ENCODE peak calls at places on chromosomes 5 and 9, in seven cellular contexts. One of them, this sample, is unnamed. For H3K4me1, the result is how much of the 10 kb centered on the place peaks cover.

GRCh38 chr9:76883341-76883740 is 22.6 kb downstream of the PRUNE2 start:
- DNase-seq in GM23338: peak
- DNase-seq in pancreas: no peak
- DNase-seq in fibroblast of lung: no peak
- DNase-seq in cardiac muscle cell: no peak
- DNase-seq in sigmoid colon: no peak
- DNase-seq in uterus: no peak
- DNase-seq in this sample: no peak

GRCh38 chr9:89522261-89522978 is 24.5 kb upstream of the SEMA4D start:
- DNase-seq in uterus: no peak
- DNase-seq in cardiac muscle cell: no peak
- DNase-seq in pancreas: no peak
- DNase-seq in sigmoid colon: no peak
- DNase-seq in GM23338: no peak
- DNase-seq in fibroblast of lung: no peak
- DNase-seq in this sample: no peak

GRCh38 chr5:178145965-178146820 is 7.5 kb downstream of the NHP2 start:
- DNase-seq in uterus: peak
- DNase-seq in fibroblast of lung: peak
- DNase-seq in GM23338: peak
- DNase-seq in pancreas: peak
- DNase-seq in cardiac muscle cell: peak
- DNase-seq in sigmoid colon: no peak
- DNase-seq in this sample: no peak

GRCh38 chr5:168528521-168529360 is at the start of gene FBLL1:
- DNase-seq in GM23338: peak
- DNase-seq in sigmoid colon: no peak
- DNase-seq in fibroblast of lung: peak
- DNase-seq in pancreas: peak
- DNase-seq in uterus: no peak
- DNase-seq in cardiac muscle cell: peak
- DNase-seq in this sample: peak

GRCh38 chr5:119583684-119584083 is 45.7 kb upstream of the FAM170A start:
- DNase-seq in cardiac muscle cell: no peak
- DNase-seq in uterus: no peak
- DNase-seq in pancreas: no peak
- DNase-seq in fibroblast of lung: no peak
- DNase-seq in sigmoid colon: no peak
- DNase-seq in GM23338: no peak
- DNase-seq in this sample: no peak

GRCh38 chr9:20353529-20353928 is 268.8 kb downstream of the MLLT3 start:
- DNase-seq in GM23338: no peak
- DNase-seq in pancreas: no peak
- DNase-seq in fibroblast of lung: no peak
- DNase-seq in uterus: no peak
- DNase-seq in sigmoid colon: no peak
- DNase-seq in cardiac muscle cell: no peak
- DNase-seq in this sample: no peak

GRCh38 chr5:148973455-148973854 is 89.4 kb downstream of the SH3TC2 start:
- DNase-seq in sigmoid colon: no peak
- DNase-seq in cardiac muscle cell: no peak
- DNase-seq in GM23338: no peak
- DNase-seq in fibroblast of lung: peak
- DNase-seq in pancreas: no peak
- DNase-seq in uterus: no peak
- DNase-seq in this sample: no peak

GRCh38 chr5:136028782-136029742 is at the start of gene TGFBI:
- DNase-seq in pancreas: peak
- DNase-seq in uterus: peak
- DNase-seq in cardiac muscle cell: peak
- DNase-seq in sigmoid colon: peak
- DNase-seq in GM23338: peak
- DNase-seq in fibroblast of lung: peak
- DNase-seq in this sample: peak

GRCh38 chr9:110125207-110125751 is 82.7 kb downstream of the C9orf152 start:
- DNase-seq in uterus: peak
- DNase-seq in pancreas: peak
- DNase-seq in cardiac muscle cell: peak
- DNase-seq in sigmoid colon: peak
- DNase-seq in fibroblast of lung: peak
- DNase-seq in GM23338: peak
- DNase-seq in this sample: peak

GRCh38 chr9:137441289-137441934 is at the start of gene ENTPD8:
- DNase-seq in sigmoid colon: no peak
- DNase-seq in GM23338: peak
- DNase-seq in fibroblast of lung: no peak
- DNase-seq in uterus: no peak
- DNase-seq in pancreas: peak
- DNase-seq in cardiac muscle cell: peak
- DNase-seq in this sample: no peak

GRCh38 chr9:130288926-130289705 is 23.6 kb downstream of the HMCN2 start:
- DNase-seq in GM23338: peak
- DNase-seq in fibroblast of lung: no peak
- DNase-seq in pancreas: peak
- DNase-seq in sigmoid colon: no peak
- DNase-seq in cardiac muscle cell: no peak
- DNase-seq in uterus: peak
- DNase-seq in this sample: no peak

GRCh38 chr9:131754846-131755245 is 15.0 kb upstream of the RAPGEF1 start:
- DNase-seq in cardiac muscle cell: no peak
- DNase-seq in pancreas: no peak
- DNase-seq in uterus: no peak
- DNase-seq in sigmoid colon: no peak
- DNase-seq in fibroblast of lung: no peak
- DNase-seq in GM23338: peak
- DNase-seq in this sample: no peak

GRCh38 chr5:139747583-139748504 is 47.8 kb upstream of the PSD2 start:
- DNase-seq in fibroblast of lung: peak
- DNase-seq in cardiac muscle cell: peak
- DNase-seq in uterus: peak
- DNase-seq in sigmoid colon: peak
- DNase-seq in pancreas: peak
- DNase-seq in GM23338: peak
- DNase-seq in this sample: no peak

GRCh38 chr9:95048225-95049087 is 269.1 kb downstream of the FANCC start:
- DNase-seq in cardiac muscle cell: peak
- DNase-seq in uterus: peak
- DNase-seq in pancreas: peak
- DNase-seq in fibroblast of lung: peak
- DNase-seq in sigmoid colon: no peak
- DNase-seq in GM23338: peak
- DNase-seq in this sample: peak

GRCh38 chr9:99216073-99216472 is 5.7 kb downstream of the ALG2 start:
- DNase-seq in pancreas: no peak
- DNase-seq in sigmoid colon: no peak
- DNase-seq in cardiac muscle cell: no peak
- DNase-seq in GM23338: no peak
- DNase-seq in fibroblast of lung: no peak
- DNase-seq in uterus: no peak
- DNase-seq in this sample: no peak
- H3K4me1 ChIP-seq in pancreas: under half
- H3K4me1 ChIP-seq in sigmoid colon: under half
- H3K4me1 ChIP-seq in cardiac muscle cell: under half
- H3K4me1 ChIP-seq in GM23338: under half
- H3K4me1 ChIP-seq in fibroblast of lung: under half
- H3K4me1 ChIP-seq in uterus: under half
- H3K4me1 ChIP-seq in this sample: under half

GRCh38 chr9:134644715-134645606 is 3.4 kb downstream of the COL5A1 start:
- DNase-seq in cardiac muscle cell: no peak
- DNase-seq in GM23338: no peak
- DNase-seq in uterus: peak
- DNase-seq in sigmoid colon: peak
- DNase-seq in pancreas: no peak
- DNase-seq in fibroblast of lung: peak
- DNase-seq in this sample: peak
- H3K4me1 ChIP-seq in cardiac muscle cell: under half
- H3K4me1 ChIP-seq in GM23338: under half
- H3K4me1 ChIP-seq in uterus: under half
- H3K4me1 ChIP-seq in sigmoid colon: half or more
- H3K4me1 ChIP-seq in pancreas: under half
- H3K4me1 ChIP-seq in fibroblast of lung: under half
- H3K4me1 ChIP-seq in this sample: under half

DNA sequence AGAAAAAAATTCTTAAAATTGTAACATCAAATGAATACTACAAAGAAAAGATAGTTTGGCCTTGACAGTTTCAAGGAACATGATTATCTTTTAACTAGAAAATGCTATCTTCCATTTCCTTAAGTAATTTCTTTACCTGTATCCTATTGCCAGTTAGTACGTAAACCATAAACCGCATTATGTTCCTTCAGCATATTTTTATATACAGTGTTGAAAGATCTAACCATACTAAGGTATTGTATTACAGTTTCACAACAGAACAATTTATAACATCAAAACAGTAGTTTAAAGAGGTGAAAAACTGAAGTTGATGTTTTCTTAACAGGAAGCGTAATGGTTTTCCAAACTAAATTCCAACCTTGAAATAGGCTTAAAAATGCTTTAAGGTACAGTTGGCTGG is 45.1 kb downstream of the GLRX start:
- DNase-seq in cardiac muscle cell: no peak
- DNase-seq in GM23338: no peak
- DNase-seq in pancreas: no peak
- DNase-seq in uterus: no peak
- DNase-seq in fibroblast of lung: no peak
- DNase-seq in sigmoid colon: no peak
- DNase-seq in this sample: no peak
- H3K4me1 ChIP-seq in cardiac muscle cell: under half
- H3K4me1 ChIP-seq in GM23338: under half
- H3K4me1 ChIP-seq in pancreas: under half
- H3K4me1 ChIP-seq in uterus: under half
- H3K4me1 ChIP-seq in fibroblast of lung: under half
- H3K4me1 ChIP-seq in sigmoid colon: under half
- H3K4me1 ChIP-seq in this sample: under half

GRCh38 chr9:134343637-134344036 is 17.4 kb downstream of the RXRA start:
- DNase-seq in pancreas: no peak
- DNase-seq in uterus: no peak
- DNase-seq in GM23338: no peak
- DNase-seq in sigmoid colon: peak
- DNase-seq in cardiac muscle cell: no peak
- DNase-seq in fibroblast of lung: no peak
- DNase-seq in this sample: no peak

GRCh38 chr9:134342746-134343115 is 16.5 kb downstream of the RXRA start:
- DNase-seq in pancreas: no peak
- DNase-seq in fibroblast of lung: no peak
- DNase-seq in sigmoid colon: no peak
- DNase-seq in GM23338: no peak
- DNase-seq in cardiac muscle cell: no peak
- DNase-seq in uterus: no peak
- DNase-seq in this sample: no peak

GRCh38 chr9:134340475-134341186 is 14.4 kb downstream of the RXRA start:
- DNase-seq in fibroblast of lung: no peak
- DNase-seq in pancreas: no peak
- DNase-seq in cardiac muscle cell: no peak
- DNase-seq in GM23338: no peak
- DNase-seq in uterus: no peak
- DNase-seq in sigmoid colon: no peak
- DNase-seq in this sample: no peak

GRCh38 chr9:134341306-134341705 is 15.1 kb downstream of the RXRA start:
- DNase-seq in sigmoid colon: no peak
- DNase-seq in uterus: no peak
- DNase-seq in cardiac muscle cell: no peak
- DNase-seq in pancreas: peak
- DNase-seq in fibroblast of lung: no peak
- DNase-seq in GM23338: no peak
- DNase-seq in this sample: no peak

DNA sequence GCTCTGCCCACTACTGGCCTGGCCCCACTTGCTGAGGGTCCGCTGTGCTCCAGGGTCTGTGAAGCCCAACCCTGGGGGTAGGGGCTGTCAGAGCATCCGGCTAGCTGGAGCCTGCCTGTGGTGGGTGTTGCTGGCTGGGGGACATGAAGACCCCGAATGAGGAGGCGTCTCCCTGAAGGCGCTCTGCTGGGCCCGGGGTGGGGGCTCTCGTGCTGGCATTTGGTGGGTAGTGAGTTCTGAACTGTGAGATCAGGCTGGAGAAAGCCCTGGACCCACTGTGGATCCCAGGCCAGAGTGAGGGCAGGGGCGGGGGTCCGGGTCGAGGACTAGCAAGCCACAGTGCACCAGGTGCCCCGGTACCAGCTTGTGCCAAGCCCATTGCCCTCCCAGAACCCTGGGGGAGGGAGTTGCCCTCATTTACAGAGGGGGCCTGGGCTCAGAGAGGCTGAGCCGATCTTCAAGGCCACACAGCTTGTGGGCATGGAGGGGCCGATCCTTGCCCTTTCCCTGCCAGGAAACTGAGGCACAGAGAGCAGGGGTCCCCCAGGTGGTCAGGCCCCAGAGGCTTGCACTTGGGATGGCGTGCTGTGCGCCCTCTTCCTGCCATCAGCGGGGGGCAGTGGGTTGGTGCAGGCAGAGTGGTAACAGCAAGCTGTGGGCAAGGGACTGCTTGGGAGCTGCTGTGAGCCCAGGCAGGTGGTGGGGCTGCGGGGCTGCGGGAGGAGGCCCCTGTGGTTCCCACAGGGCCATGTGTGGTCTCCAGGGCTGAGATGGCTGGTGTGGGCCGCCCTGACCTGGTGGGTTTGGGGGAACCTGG is 15.9 kb downstream of the RXRA start:
- DNase-seq in fibroblast of lung: no peak
- DNase-seq in cardiac muscle cell: no peak
- DNase-seq in GM23338: no peak
- DNase-seq in sigmoid colon: no peak
- DNase-seq in pancreas: no peak
- DNase-seq in uterus: no peak
- DNase-seq in this sample: no peak
- H3K4me1 ChIP-seq in fibroblast of lung: under half
- H3K4me1 ChIP-seq in cardiac muscle cell: under half
- H3K4me1 ChIP-seq in GM23338: under half
- H3K4me1 ChIP-seq in sigmoid colon: half or more
- H3K4me1 ChIP-seq in pancreas: under half
- H3K4me1 ChIP-seq in uterus: under half
- H3K4me1 ChIP-seq in this sample: under half

GRCh38 chr5:57184322-57184721 is 10.5 kb downstream of the GPBP1 start:
- DNase-seq in pancreas: no peak
- DNase-seq in fibroblast of lung: no peak
- DNase-seq in GM23338: peak
- DNase-seq in sigmoid colon: no peak
- DNase-seq in uterus: no peak
- DNase-seq in cardiac muscle cell: no peak
- DNase-seq in this sample: no peak
- H3K4me1 ChIP-seq in pancreas: under half
- H3K4me1 ChIP-seq in fibroblast of lung: under half
- H3K4me1 ChIP-seq in GM23338: half or more
- H3K4me1 ChIP-seq in sigmoid colon: half or more
- H3K4me1 ChIP-seq in uterus: under half
- H3K4me1 ChIP-seq in cardiac muscle cell: under half
- H3K4me1 ChIP-seq in this sample: under half

GRCh38 chr5:96664669-96665068 is 2.5 kb downstream of the CAST start:
- DNase-seq in GM23338: no peak
- DNase-seq in fibroblast of lung: no peak
- DNase-seq in pancreas: no peak
- DNase-seq in uterus: no peak
- DNase-seq in sigmoid colon: no peak
- DNase-seq in cardiac muscle cell: no peak
- DNase-seq in this sample: no peak
- H3K4me1 ChIP-seq in GM23338: under half
- H3K4me1 ChIP-seq in fibroblast of lung: under half
- H3K4me1 ChIP-seq in pancreas: under half
- H3K4me1 ChIP-seq in uterus: under half
- H3K4me1 ChIP-seq in sigmoid colon: under half
- H3K4me1 ChIP-seq in cardiac muscle cell: under half
- H3K4me1 ChIP-seq in this sample: under half

This sample was measured in SJSA1.